ENCODE peak calls at places on chromosomes 12 and 14, in four cellular contexts. I is PC-3, V is hepatocyte, G is PC-9. H is an unnamed sample.
A peak's percentile ranks its signal among the peaks of the same experiment; 100 is the strongest.

GRCh38 chr14:101410126-101410525 is 151.2 kb upstream of the DIO3 start:
- DNase-seq in I (no peak), V (no peak), G (no peak), H (no peak)

GRCh38 chr14:74897642-74898041 is 15.9 kb downstream of the DLST start:
- DNase-seq in V (no peak), G (no peak), I (no peak), H (no peak)

GRCh38 chr14:97994020-97994531 is 1196.9 kb downstream of the VRK1 start:
- DNase-seq in G (no peak), I (no peak), V (no peak), H (no peak)

GRCh38 chr14:56733396-56733795 is 76.9 kb downstream of the OTX2 start:
- DNase-seq in I (no peak), G (no peak), V (no peak), H (no peak)

GRCh38 chr14:37172024-37172869 is at the start of gene SLC25A21:
- DNase-seq in I (peak; percentile 87), G (peak; percentile 63), V (peak; percentile 83), H (peak; percentile 26)

GRCh38 chr14:105855246-105855892 is 329.0 kb downstream of the TMEM121 start:
- DNase-seq in I (no peak), V (no peak), G (no peak), H (no peak)

GRCh38 chr14:23569443-23570151 is 2.0 kb upstream of the AP1G2 start:
- DNase-seq in V (no peak), G (peak; percentile 85), I (peak; percentile 44), H (no peak)

GRCh38 chr14:38931969-38932652 is 170.9 kb downstream of the SEC23A start:
- DNase-seq in V (peak; percentile 55), G (no peak), I (peak; percentile 21), H (peak; percentile 4)

GRCh38 chr12:127416796-127417195 is 850.2 kb upstream of the TMEM132C start:
- DNase-seq in V (no peak), G (no peak), I (peak; percentile 92), H (no peak)

GRCh38 chr12:18296201-18296908 is 35.0 kb downstream of the PIK3C2G start:
- DNase-seq in V (no peak), I (no peak), G (no peak), H (no peak)

GRCh38 chr14:34012978-34013713 is 62.3 kb upstream of the EGLN3 start:
- DNase-seq in I (no peak), V (no peak), G (peak; percentile 50), H (no peak)

GRCh38 chr14:82642425-82642824 is 1108.8 kb upstream of the SEL1L start:
- DNase-seq in G (no peak), I (peak; percentile 3), V (peak; percentile 86), H (no peak)

GRCh38 chr12:103583008-103583407 is 4.1 kb upstream of the STAB2 start:
- DNase-seq in I (no peak), G (no peak), V (no peak), H (no peak)

GRCh38 chr12:67068773-67069450 is 200.2 kb upstream of the CAND1 start:
- DNase-seq in V (peak; percentile 80), G (peak; percentile 52), I (peak; percentile 82), H (no peak)

GRCh38 chr12:34389378-34390170 is 367.3 kb downstream of the ALG10 start:
- DNase-seq in G (no peak), V (no peak), I (no peak), H (no peak)

GRCh38 chr14:70359076-70359424 is 433 bp downstream of the COX16 start:
- DNase-seq in V (no peak), I (peak; percentile 38), G (no peak), H (no peak)

GRCh38 chr12:101924647-101925046 is 47.3 kb downstream of the DRAM1 start:
- DNase-seq in I (peak; percentile 21), V (no peak), G (no peak), H (no peak)

GRCh38 chr12:38543151-38543550 is 226.6 kb downstream of the ALG10B start:
- DNase-seq in I (peak; percentile 30), G (peak; percentile 60), V (peak; percentile 9), H (no peak)

GRCh38 chr14:64856528-64857445 is 22.9 kb downstream of the SPTB start:
- DNase-seq in I (no peak), G (no peak), V (no peak), H (no peak)

GRCh38 chr12:133202493-133203343 is 21.4 kb downstream of the ZNF268 start:
- DNase-seq in I (no peak), V (no peak), G (no peak), H (no peak)

GRCh38 chr14:36835145-36835544 is 173.5 kb downstream of the PAX9 start:
- DNase-seq in G (peak; percentile 74), V (no peak), I (no peak), H (no peak)

GRCh38 chr14:55849833-55850232 is 268.4 kb upstream of the PELI2 start:
- DNase-seq in V (no peak), G (no peak), I (no peak), H (no peak)

GRCh38 chr14:72646861-72647528 is 246.9 kb downstream of the DPF3 start:
- DNase-seq in G (no peak), V (no peak), I (peak; percentile 62), H (no peak)

GRCh38 chr12:55906056-55906455 is 21.6 kb downstream of the PYM1 start:
- DNase-seq in I (peak; percentile 64), G (no peak), V (no peak), H (no peak)

GRCh38 chr12:7019043-7019569 is 830 bp upstream of the LPCAT3 start:
- DNase-seq in G (no peak), V (no peak), I (no peak), H (no peak)

GRCh38 chr14:36505193-36505815 is 14.7 kb downstream of the NKX2-1 start:
- DNase-seq in I (no peak), V (peak; percentile 23), G (no peak), H (no peak)

GRCh38 chr14:77098470-77099353 is 654 bp downstream of the CIPC start:
- DNase-seq in G (peak; percentile 58), I (peak; percentile 46), V (peak; percentile 58), H (no peak)

GRCh38 chr14:41607119-41607785 is 576 bp downstream of the LRFN5 start:
- DNase-seq in G (no peak), V (peak; percentile 18), I (no peak), H (no peak)

GRCh38 chr12:49121047-49121696 is 10.0 kb downstream of the TUBA1B start:
- DNase-seq in G (peak; percentile 75), V (peak; percentile 76), I (peak; percentile 79), H (no peak)

GRCh38 chr12:76757694-76758093 is 6.2 kb upstream of the ZDHHC17 start:
- DNase-seq in I (no peak), G (no peak), V (no peak), H (no peak)

DNA sequence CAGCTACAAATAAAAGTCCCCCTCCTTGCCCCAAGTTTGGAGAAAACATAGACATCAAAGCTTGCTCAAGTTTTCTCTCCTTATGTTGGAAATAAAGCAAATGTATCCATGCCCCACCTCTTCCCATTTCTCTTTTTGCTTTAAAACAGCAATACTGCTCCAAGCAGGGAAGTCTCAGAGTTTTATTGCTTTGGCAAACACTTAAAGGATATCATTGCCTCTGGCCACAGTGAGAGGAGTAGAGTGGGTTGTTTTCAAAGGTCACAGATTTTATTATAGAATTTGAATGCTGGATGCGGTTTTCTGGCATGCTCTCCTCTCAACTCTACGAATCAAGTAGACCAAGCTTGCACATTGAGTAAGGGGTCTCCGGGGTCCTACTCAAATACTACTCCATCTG is 149.7 kb downstream of the TTC7B start:
- DNase-seq in I (peak; percentile 24), G (no peak), V (no peak), H (no peak)
- TF ChIP-seq EZH2 in I (no peak), G (no peak), V (no peak), H (no peak)

DNA sequence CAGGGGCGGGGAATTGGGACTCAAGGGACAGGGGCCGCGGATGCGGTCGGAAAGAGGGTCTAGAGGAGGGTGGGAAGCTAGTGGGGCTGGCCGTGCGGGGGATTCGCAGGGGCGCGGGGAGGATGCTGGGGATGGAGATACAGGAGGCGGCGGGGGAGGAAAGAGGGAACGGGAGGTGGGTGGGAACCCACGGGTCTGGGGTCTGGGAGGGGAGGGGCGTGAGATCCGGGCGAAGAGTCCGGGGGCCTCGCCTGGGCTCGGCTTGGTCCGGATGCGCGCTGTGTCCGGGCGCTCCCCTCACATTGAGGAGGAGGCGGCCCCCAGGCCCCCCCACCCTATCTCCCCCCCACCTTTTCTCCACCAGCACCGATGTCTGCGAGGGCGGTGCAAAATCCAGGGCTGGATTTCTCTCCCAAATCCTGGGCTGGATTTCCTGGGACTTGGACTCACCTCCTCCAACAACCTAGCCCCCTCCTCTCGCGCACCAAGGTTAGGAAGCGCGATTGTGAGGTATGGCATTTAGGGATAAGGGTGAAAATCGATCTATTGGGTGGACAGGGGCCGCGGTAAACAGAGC is at the start of gene AGAP2:
- DNase-seq in G (no peak), I (no peak), V (no peak), H (no peak)
- TF ChIP-seq EZH2 in G (no peak), I (no peak), V (no peak), H (peak; percentile 92)

GRCh38 chr14:53962954-53963490 is 6.4 kb upstream of the BMP4 start:
- DNase-seq in G (no peak), V (peak; percentile 52), I (no peak), H (no peak)
- TF ChIP-seq EZH2 in G (no peak), V (no peak), I (no peak), H (peak; percentile 15)

DNA sequence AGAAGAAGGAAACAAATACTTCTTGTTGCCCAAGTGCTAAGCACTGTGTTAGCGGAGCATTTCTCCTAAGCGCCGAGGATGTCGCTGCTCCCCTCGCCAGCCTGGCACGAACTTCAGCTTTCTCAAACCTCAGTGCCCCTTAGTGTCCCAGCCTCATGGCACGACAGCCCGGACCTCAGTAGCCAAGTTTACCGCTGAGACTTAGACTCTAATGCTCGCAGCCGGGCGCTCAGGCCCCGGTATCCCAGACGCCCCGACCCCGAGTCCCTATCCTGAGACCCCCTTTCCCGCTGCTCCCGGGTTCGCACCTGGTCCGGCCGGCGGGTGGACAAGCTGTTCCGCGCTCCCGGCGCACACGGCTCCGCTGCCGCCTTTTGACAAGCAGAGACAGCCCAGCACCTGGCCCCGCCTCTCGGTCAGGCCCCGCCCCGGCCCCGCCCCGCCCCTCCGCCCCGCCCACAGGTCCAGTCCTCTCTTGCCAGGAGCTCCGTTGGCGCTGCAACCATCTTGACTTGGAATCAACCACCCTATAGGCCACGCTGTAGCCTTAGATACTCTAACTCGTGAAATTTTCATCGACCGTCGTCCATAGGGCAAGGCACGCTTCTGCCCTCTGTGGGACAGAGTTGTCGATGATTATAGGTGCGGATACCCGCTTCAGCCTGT is at the start of gene VDR:
- DNase-seq in I (peak; percentile 75), V (peak; percentile 90), G (peak; percentile 74), H (no peak)
- TF ChIP-seq EZH2 in I (no peak), V (no peak), G (no peak), H (no peak)

H was measured in keratinocyte.